ENCODE peak calls at places on chromosomes 6 and 20, in five cellular contexts. I is Calu3, D is progenitor cell of endocrine pancreas, W is RWPE1, J is nephron progenitor cell. Z is an unnamed sample.

GRCh38 chr6:2127484-2127911 is 117.9 kb downstream of the GMDS start:
- DNase-seq in I (no peak), D (no peak), W (no peak), J (no peak), Z (no peak)

GRCh38 chr6:63272397-63272796 is 47.4 kb downstream of the LGSN start:
- DNase-seq in I (peak; percentile 6), D (no peak), W (peak; percentile 25), J (no peak), Z (no peak)

GRCh38 chr6:161319231-161319630 is 45.4 kb upstream of the AGPAT4 start:
- DNase-seq in I (no peak), D (no peak), W (no peak), J (no peak), Z (no peak)

GRCh38 chr6:91023529-91023928 is 436.7 kb upstream of the MAP3K7 start:
- DNase-seq in I (no peak), D (no peak), W (no peak), J (no peak), Z (no peak)

GRCh38 chr6:84074988-84075781 is 41.6 kb downstream of the MRAP2 start:
- DNase-seq in I (no peak), D (no peak), W (no peak), J (peak; percentile 17), Z (no peak)

GRCh38 chr6:20291764-20292227 is 79.5 kb upstream of the MBOAT1 start:
- DNase-seq in I (peak; percentile 93), D (peak; percentile 65), W (peak; percentile 62), J (peak; percentile 85), Z (peak; percentile 84)

GRCh38 chr20:19850190-19850533 is 92.1 kb downstream of the RIN2 start:
- DNase-seq in I (no peak), D (no peak), W (no peak), J (peak; percentile 22), Z (peak; percentile 84)

GRCh38 chr20:43191946-43192847 is 2.5 kb upstream of the PTPRT start:
- DNase-seq in I (peak; percentile 77), D (peak; percentile 45), W (peak; percentile 55), J (peak; percentile 47), Z (peak; percentile 76)

GRCh38 chr6:154518386-154518785 is 7.9 kb upstream of the CNKSR3 start:
- DNase-seq in I (no peak), D (no peak), W (no peak), J (no peak), Z (no peak)

GRCh38 chr6:168198302-168199180 is 119.5 kb upstream of the FRMD1 start:
- DNase-seq in I (no peak), D (no peak), W (no peak), J (no peak), Z (no peak)

GRCh38 chr6:89281779-89282246 is 33.3 kb downstream of the GABRR2 start:
- DNase-seq in I (peak; percentile 52), D (no peak), W (peak; percentile 22), J (peak; percentile 45), Z (peak; percentile 35)

GRCh38 chr20:22977047-22977785 is 57.9 kb upstream of the SSTR4 start:
- DNase-seq in I (no peak), D (no peak), W (no peak), J (no peak), Z (no peak)

GRCh38 chr20:22974354-22974753 is 60.8 kb upstream of the SSTR4 start:
- DNase-seq in I (peak; percentile 1), D (no peak), W (peak; percentile 30), J (no peak), Z (no peak)
- TF ChIP-seq CTCF in I (peak; percentile 23), D (peak; percentile 55), W (no peak), J (peak; percentile 31), Z (no peak)

GRCh38 chr20:56875803-56876202 is 246.7 kb downstream of the TFAP2C start:
- DNase-seq in I (no peak), D (no peak), W (no peak), J (no peak), Z (no peak)
- TF ChIP-seq CTCF in I (no peak), D (no peak), W (no peak), J (no peak), Z (no peak)

DNA sequence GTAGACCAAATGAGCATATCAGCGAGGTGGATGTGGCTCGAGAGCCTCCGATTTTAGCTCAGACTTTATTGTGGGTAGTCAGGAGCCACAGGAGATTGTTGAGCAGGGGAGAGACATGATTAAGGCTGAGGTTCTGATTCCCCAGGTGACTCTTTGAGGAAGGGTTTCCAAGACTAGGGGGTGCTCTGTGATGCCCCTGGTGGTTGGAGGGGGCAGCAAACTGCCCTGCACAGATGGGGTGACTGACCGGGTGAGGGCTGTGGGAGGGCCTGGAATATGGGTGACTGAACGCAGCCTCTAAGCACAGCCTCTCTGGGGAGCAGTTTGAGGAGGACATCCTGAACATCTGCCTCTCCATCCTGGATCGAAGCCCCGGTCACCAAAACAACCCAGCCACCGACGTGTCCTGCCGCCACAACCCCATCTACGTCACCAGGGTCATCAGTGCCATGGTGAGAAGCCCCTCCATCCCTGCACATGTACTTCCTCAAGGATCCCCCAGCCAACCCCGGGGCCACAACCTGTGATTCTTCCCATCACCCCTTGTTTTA is 17.0 kb downstream of the TGM6 start:
- DNase-seq in I (no peak), D (no peak), W (no peak), J (no peak), Z (no peak)
- TF ChIP-seq CTCF in I (no peak), D (peak; percentile 23), W (no peak), J (no peak), Z (peak; percentile 17)

DNA sequence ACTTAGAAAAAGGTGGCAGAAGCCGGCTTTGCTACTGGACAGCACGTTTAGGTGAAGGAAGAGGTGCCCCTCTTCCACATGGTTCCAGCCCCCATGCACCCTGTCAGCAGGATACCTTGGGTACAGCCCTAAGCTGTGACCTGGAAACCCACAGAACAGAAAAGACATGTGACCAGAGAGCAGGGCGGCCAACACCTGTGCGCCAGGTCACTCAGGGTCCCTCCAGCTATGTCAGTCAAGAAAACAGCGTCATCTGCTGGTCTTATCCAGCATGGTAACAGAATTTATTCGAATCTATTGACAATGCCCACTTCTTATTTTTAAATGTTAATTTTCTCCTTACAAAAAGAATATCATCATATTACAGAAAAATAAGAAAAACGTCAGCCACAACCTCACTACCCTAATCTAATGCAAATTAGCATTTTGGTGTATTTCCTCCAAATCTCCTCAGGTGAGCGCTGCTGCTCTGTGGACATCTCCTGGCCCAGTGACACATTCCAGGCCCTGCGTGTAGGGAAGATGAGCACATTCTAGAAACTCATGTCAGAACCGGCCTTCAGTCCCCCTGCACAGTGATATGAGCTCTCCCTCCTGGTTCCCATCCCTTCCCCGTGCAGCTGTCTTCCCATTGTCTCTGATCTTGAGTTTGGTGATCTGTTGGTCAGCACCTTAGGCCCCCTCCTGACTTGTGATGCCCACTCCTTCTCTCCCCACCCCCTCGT is 37.2 kb downstream of the GTF2H5 start:
- DNase-seq in I (peak; percentile 31), D (no peak), W (no peak), J (no peak), Z (no peak)
- TF ChIP-seq CTCF in I (peak; percentile 23), D (peak; percentile 73), W (no peak), J (peak; percentile 55), Z (peak; percentile 64)

GRCh38 chr20:62262064-62262463 is 23.7 kb downstream of the OSBPL2 start:
- DNase-seq in I (no peak), D (no peak), W (no peak), J (no peak), Z (no peak)

GRCh38 chr20:62263396-62263795 is 25.1 kb downstream of the OSBPL2 start:
- DNase-seq in I (no peak), D (no peak), W (no peak), J (no peak), Z (no peak)

GRCh38 chr20:62255976-62256375 is 17.7 kb downstream of the OSBPL2 start:
- DNase-seq in I (no peak), D (no peak), W (no peak), J (no peak), Z (no peak)

GRCh38 chr20:62258499-62259293 is 20.4 kb downstream of the OSBPL2 start:
- DNase-seq in I (no peak), D (no peak), W (peak; percentile 47), J (no peak), Z (no peak)

DNA sequence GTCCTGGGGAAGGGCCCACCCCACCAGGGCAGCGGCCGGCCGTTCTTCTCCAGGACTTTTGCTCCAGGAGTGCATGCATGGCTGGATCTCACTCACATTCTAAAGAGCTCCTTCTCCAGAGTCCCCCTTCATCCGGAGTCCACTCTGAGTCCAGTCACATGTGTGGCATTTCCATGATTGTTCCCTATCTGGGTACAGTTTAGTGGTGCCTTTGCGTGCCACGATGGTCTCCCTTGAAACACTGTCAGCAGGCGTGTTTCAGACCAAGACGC is 20.9 kb downstream of the OSBPL2 start:
- DNase-seq in I (no peak), D (no peak), W (no peak), J (no peak), Z (no peak)
- TF ChIP-seq CTCF in I (no peak), D (no peak), W (no peak), J (no peak), Z (no peak)

DNA sequence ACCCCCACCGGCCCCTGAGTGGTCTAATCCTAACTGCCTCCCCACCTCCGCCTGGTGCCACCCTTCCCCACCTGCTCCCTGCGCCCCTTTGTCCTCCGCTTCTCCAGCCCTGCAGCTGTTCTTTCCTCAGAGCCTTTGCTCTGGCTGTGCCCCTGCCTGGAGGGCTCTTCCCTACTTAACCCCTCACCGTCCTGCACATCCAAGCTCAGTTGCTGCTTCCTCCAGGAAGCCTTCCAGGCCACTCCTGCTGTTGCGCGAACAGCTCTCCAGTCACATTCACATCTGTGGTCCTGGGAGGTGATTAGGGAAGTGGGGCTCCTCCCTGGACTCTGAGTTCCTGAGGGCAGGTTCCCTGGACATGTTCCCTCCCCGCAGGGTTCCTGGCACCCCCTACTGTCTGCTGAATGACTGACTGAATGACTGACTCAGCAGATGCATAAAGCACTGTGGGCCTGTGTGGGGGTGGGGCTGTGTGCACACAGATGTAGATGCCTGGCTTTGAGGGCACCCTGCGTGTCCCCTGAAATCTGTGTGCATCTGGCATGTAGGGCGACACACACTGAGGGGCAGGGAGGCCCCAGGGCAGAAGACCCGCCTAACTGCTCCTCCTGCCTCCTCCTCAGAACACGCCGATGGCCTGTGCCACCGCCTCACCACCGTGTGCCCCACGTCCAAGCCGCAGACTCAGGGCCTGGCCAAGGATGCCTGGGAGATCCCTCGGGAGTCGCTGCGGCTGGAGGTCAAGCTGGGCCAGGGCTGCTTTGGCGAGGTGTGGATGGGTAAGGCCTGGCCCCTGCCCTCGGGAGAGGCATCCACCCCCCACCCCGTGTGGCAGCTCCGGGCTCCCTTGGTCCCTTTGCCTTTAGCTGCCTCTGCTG is 51.4 kb downstream of the SRC start:
- DNase-seq in I (no peak), D (no peak), W (no peak), J (no peak), Z (peak; percentile 45)
- TF ChIP-seq CTCF in I (no peak), D (no peak), W (no peak), J (no peak), Z (no peak)

DNA sequence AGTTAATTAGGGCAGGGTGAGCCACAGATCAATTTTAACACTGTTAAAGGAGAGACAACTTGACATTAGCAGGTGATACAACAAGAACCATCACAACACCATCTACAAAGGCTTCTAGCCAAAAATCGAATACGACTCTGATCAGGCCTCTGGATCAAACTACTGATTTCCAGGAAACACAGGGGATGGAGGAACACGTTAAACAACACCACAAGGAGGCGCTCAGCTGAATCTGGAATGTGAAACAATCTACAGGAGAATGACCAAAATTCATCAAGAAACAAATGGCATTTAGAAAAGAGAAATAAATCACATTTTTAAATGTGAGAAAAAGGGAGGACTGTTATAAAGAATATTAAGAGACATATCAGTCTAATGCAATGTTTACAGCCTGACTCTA is 13.5 kb upstream of the MAFB start:
- DNase-seq in I (no peak), D (no peak), W (no peak), J (no peak), Z (no peak)
- TF ChIP-seq CTCF in I (no peak), D (peak; percentile 21), W (peak; percentile 18), J (no peak), Z (no peak)

Z was measured in glutamatergic neuron.